ENCODE peak calls at places on chromosome 5, in nine cellular contexts. M is activated T-cell treated with anti-CD3 and anti-CD28 coated beads for 48 hours; N is activated effector memory CD4-positive, alpha-beta T cell treated with Interleukin-2 at 50 U/mL for 16 hours; G is hepatic stellate cell; B is body of pancreas; A is activated naive CD8-positive, alpha-beta T cell treated with anti-CD3 and anti-CD28 coated beads, Interleukin-2, amount 50 U/mL, for 24 hours; K is activated T-helper 9 cell treated with anti-CD3 and anti-CD28 coated beads, Interleukin-2, amount 50 U/mL, for 16 hours; I is stimulated activated CD4-positive, alpha-beta T cell treated with anti-CD3 and anti-CD28 coated beads, Interleukin-2, amount 100 ng/mL, for 48 hours; V is fibroblast of the aortic adventitia. R is an unnamed sample.

GRCh38 chr5:9401786-9402472 is 143.9 kb downstream of the SEMA5A start:
- DNase-seq in N (no peak), B (no peak), K (no peak), M (no peak), V (peak; percentile 79), G (no peak), I (no peak), A (no peak), R (peak; percentile 69)

GRCh38 chr5:139601429-139601828 is 40.3 kb downstream of the UBE2D2 start:
- DNase-seq in K (no peak), M (no peak), I (no peak), N (no peak), A (no peak), G (no peak), B (no peak), V (no peak), R (no peak)

GRCh38 chr5:83856898-83857297 is 136.2 kb upstream of the HAPLN1 start:
- DNase-seq in M (no peak), G (no peak), B (no peak), V (peak; percentile 41), A (no peak), N (no peak), I (no peak), K (no peak), R (no peak)

GRCh38 chr5:132437604-132438275 is 52.8 kb downstream of the IRF1 start:
- DNase-seq in I (peak; percentile 50), B (peak; percentile 74), V (peak; percentile 85), G (peak; percentile 80), A (peak; percentile 69), M (no peak), N (peak; percentile 49), K (peak; percentile 38), R (peak; percentile 89)

GRCh38 chr5:50665091-50665490 is 1.3 kb upstream of the PARP8 start:
- DNase-seq in M (no peak), I (no peak), G (no peak), N (no peak), V (no peak), A (no peak), K (no peak), B (no peak), R (peak; percentile 4)

GRCh38 chr5:10552183-10553143 is 11.4 kb upstream of the ANKRD33B start:
- DNase-seq in G (no peak), M (no peak), N (no peak), B (no peak), K (no peak), I (no peak), A (no peak), V (peak; percentile 33), R (no peak)

GRCh38 chr5:158658439-158659230 is 441.1 kb downstream of the EBF1 start:
- DNase-seq in G (no peak), V (peak; percentile 56), N (no peak), I (no peak), A (no peak), M (no peak), B (no peak), K (no peak), R (no peak)

GRCh38 chr5:150062523-150062922 is 23.8 kb downstream of the CSF1R start:
- DNase-seq in G (no peak), A (no peak), B (no peak), M (no peak), K (no peak), I (no peak), V (no peak), N (no peak), R (no peak)

GRCh38 chr5:158393457-158393856 is 534.5 kb upstream of the CLINT1 start:
- DNase-seq in V (no peak), A (no peak), K (no peak), I (no peak), B (no peak), G (no peak), N (no peak), M (no peak), R (no peak)

GRCh38 chr5:175821790-175822211 is 49.6 kb upstream of the CPLX2 start:
- DNase-seq in B (no peak), N (no peak), V (no peak), G (no peak), M (peak; percentile 8), I (peak; percentile 14), A (peak; percentile 23), K (no peak), R (no peak)

GRCh38 chr5:109805882-109806281 is 116.2 kb downstream of the MAN2A1 start:
- DNase-seq in N (no peak), G (no peak), I (no peak), A (no peak), B (peak; percentile 46), V (no peak), M (no peak), K (no peak), R (no peak)

GRCh38 chr5:179293276-179293675 is 52.0 kb downstream of the ADAMTS2 start:
- DNase-seq in G (no peak), A (no peak), B (no peak), K (no peak), N (no peak), V (no peak), M (no peak), I (no peak), R (no peak)

GRCh38 chr5:168525856-168526255 is 3.2 kb upstream of the FBLL1 start:
- DNase-seq in G (no peak), I (no peak), N (no peak), K (no peak), B (no peak), V (no peak), A (no peak), M (no peak), R (no peak)

GRCh38 chr5:156615901-156616300 is 234.2 kb upstream of the PPP1R2B start:
- DNase-seq in M (no peak), G (no peak), I (no peak), K (no peak), N (no peak), V (no peak), A (no peak), B (no peak), R (no peak)

GRCh38 chr5:17135050-17135449 is 82.4 kb upstream of the BASP1 start:
- DNase-seq in K (no peak), M (no peak), G (no peak), A (no peak), V (no peak), N (no peak), B (no peak), I (no peak), R (no peak)

GRCh38 chr5:72427488-72428437 is 79.4 kb downstream of the ZNF366 start:
- DNase-seq in K (no peak), B (peak; percentile 22), M (no peak), G (peak; percentile 47), A (no peak), I (no peak), V (peak; percentile 63), N (no peak), R (peak; percentile 68)

R was measured in fibroblast of pulmonary artery.